ENCODE peak calls at places on chromosomes 11 and 22, in six cellular contexts. One of them, this sample, is unnamed.

GRCh38 chr11:33898957-33899356 is 7.1 kb upstream of the LMO2 start:
- DNase-seq in uterus: no peak
- DNase-seq in tibial nerve: no peak
- DNase-seq in tibial artery: no peak
- DNase-seq in RWPE1: no peak
- DNase-seq in Peyer's patch: no peak
- DNase-seq in this sample: no peak

GRCh38 chr22:38317237-38317994 is at the start of gene CSNK1E:
- DNase-seq in uterus: peak; percentile 85
- DNase-seq in tibial nerve: peak; percentile 80
- DNase-seq in Peyer's patch: peak; percentile 86
- DNase-seq in RWPE1: peak; percentile 64
- DNase-seq in tibial artery: peak; percentile 92
- DNase-seq in this sample: peak; percentile 54

GRCh38 chr11:118135796-118136165 is 16.8 kb downstream of the SCN4B start:
- DNase-seq in tibial nerve: no peak
- DNase-seq in RWPE1: no peak
- DNase-seq in Peyer's patch: no peak
- DNase-seq in tibial artery: no peak
- DNase-seq in uterus: no peak
- DNase-seq in this sample: no peak

GRCh38 chr11:63840356-63841060 is 1.6 kb downstream of the MARK2 start:
- DNase-seq in Peyer's patch: no peak
- DNase-seq in tibial nerve: no peak
- DNase-seq in RWPE1: no peak
- DNase-seq in tibial artery: no peak
- DNase-seq in uterus: no peak
- DNase-seq in this sample: no peak

GRCh38 chr11:37812281-37812880 is 1214.3 kb upstream of the RAG2 start:
- DNase-seq in Peyer's patch: peak; percentile 34
- DNase-seq in RWPE1: no peak
- DNase-seq in uterus: no peak
- DNase-seq in tibial nerve: no peak
- DNase-seq in tibial artery: no peak
- DNase-seq in this sample: no peak

GRCh38 chr11:11742486-11742885 is 99.3 kb upstream of the USP47 start:
- DNase-seq in uterus: no peak
- DNase-seq in tibial nerve: no peak
- DNase-seq in tibial artery: no peak
- DNase-seq in Peyer's patch: no peak
- DNase-seq in RWPE1: no peak
- DNase-seq in this sample: no peak

GRCh38 chr22:47059076-47059475 is 296.6 kb downstream of the TBC1D22A start:
- DNase-seq in Peyer's patch: peak; percentile 23
- DNase-seq in tibial nerve: no peak
- DNase-seq in tibial artery: no peak
- DNase-seq in RWPE1: no peak
- DNase-seq in uterus: no peak
- DNase-seq in this sample: no peak

GRCh38 chr22:20904008-20904979 is 12.9 kb upstream of the CRKL start:
- DNase-seq in tibial artery: no peak
- DNase-seq in uterus: peak; percentile 28
- DNase-seq in Peyer's patch: no peak
- DNase-seq in tibial nerve: no peak
- DNase-seq in RWPE1: peak; percentile 89
- DNase-seq in this sample: no peak

GRCh38 chr11:134361661-134362060 is 29.9 kb downstream of the GLB1L2 start:
- DNase-seq in tibial artery: peak; percentile 58
- DNase-seq in Peyer's patch: peak; percentile 37
- DNase-seq in uterus: no peak
- DNase-seq in tibial nerve: no peak
- DNase-seq in RWPE1: no peak
- DNase-seq in this sample: no peak

GRCh38 chr11:16811136-16812020 is 72.9 kb downstream of the C11orf58 start:
- DNase-seq in uterus: no peak
- DNase-seq in Peyer's patch: no peak
- DNase-seq in tibial artery: peak; percentile 31
- DNase-seq in tibial nerve: no peak
- DNase-seq in RWPE1: no peak
- DNase-seq in this sample: no peak

GRCh38 chr11:102116453-102117205 is 6.4 kb downstream of the YAP1 start:
- DNase-seq in RWPE1: no peak
- DNase-seq in tibial nerve: no peak
- DNase-seq in Peyer's patch: no peak
- DNase-seq in tibial artery: no peak
- DNase-seq in uterus: no peak
- DNase-seq in this sample: no peak

GRCh38 chr11:103070142-103070541 is 21.8 kb downstream of the DCUN1D5 start:
- DNase-seq in Peyer's patch: no peak
- DNase-seq in uterus: no peak
- DNase-seq in tibial artery: no peak
- DNase-seq in RWPE1: no peak
- DNase-seq in tibial nerve: no peak
- DNase-seq in this sample: no peak

GRCh38 chr22:39946571-39947407 is 13.4 kb upstream of the TMA7B start:
- DNase-seq in RWPE1: no peak
- DNase-seq in tibial artery: no peak
- DNase-seq in uterus: no peak
- DNase-seq in tibial nerve: no peak
- DNase-seq in Peyer's patch: no peak
- DNase-seq in this sample: no peak

GRCh38 chr11:128298271-128298670 is 289.1 kb downstream of the ETS1 start:
- DNase-seq in RWPE1: no peak
- DNase-seq in uterus: no peak
- DNase-seq in Peyer's patch: no peak
- DNase-seq in tibial nerve: no peak
- DNase-seq in tibial artery: no peak
- DNase-seq in this sample: no peak

GRCh38 chr11:47443028-47443700 is 5.8 kb downstream of the RAPSN start:
- DNase-seq in tibial artery: no peak
- DNase-seq in RWPE1: no peak
- DNase-seq in Peyer's patch: no peak
- DNase-seq in uterus: no peak
- DNase-seq in tibial nerve: no peak
- DNase-seq in this sample: no peak

GRCh38 chr22:22666307-22667091 is 22.1 kb downstream of the GGTLC2 start:
- DNase-seq in tibial artery: no peak
- DNase-seq in RWPE1: no peak
- DNase-seq in Peyer's patch: peak; percentile 66
- DNase-seq in tibial nerve: no peak
- DNase-seq in uterus: no peak
- DNase-seq in this sample: peak; percentile 34

GRCh38 chr11:72930011-72930410 is 115.8 kb downstream of the ATG16L2 start:
- DNase-seq in uterus: no peak
- DNase-seq in tibial artery: no peak
- DNase-seq in Peyer's patch: no peak
- DNase-seq in RWPE1: no peak
- DNase-seq in tibial nerve: no peak
- DNase-seq in this sample: no peak

GRCh38 chr11:9851366-9851765 is 187.5 kb downstream of the SWAP70 start:
- DNase-seq in RWPE1: no peak
- DNase-seq in Peyer's patch: no peak
- DNase-seq in tibial artery: no peak
- DNase-seq in tibial nerve: no peak
- DNase-seq in uterus: no peak
- DNase-seq in this sample: no peak

GRCh38 chr22:44526431-44527115 is 28.5 kb upstream of the RTL6 start:
- DNase-seq in tibial artery: peak; percentile 20
- DNase-seq in RWPE1: no peak
- DNase-seq in uterus: no peak
- DNase-seq in Peyer's patch: no peak
- DNase-seq in tibial nerve: no peak
- DNase-seq in this sample: no peak

GRCh38 chr11:68841718-68842426 is at the start of gene CPT1A:
- DNase-seq in tibial artery: peak; percentile 88
- DNase-seq in Peyer's patch: peak; percentile 91
- DNase-seq in uterus: peak; percentile 80
- DNase-seq in RWPE1: peak; percentile 87
- DNase-seq in tibial nerve: peak; percentile 61
- DNase-seq in this sample: peak; percentile 40
- TF ChIP-seq CTCF in tibial artery: no peak
- TF ChIP-seq CTCF in Peyer's patch: no peak
- TF ChIP-seq CTCF in uterus: no peak
- TF ChIP-seq CTCF in RWPE1: no peak
- TF ChIP-seq CTCF in tibial nerve: peak; percentile 7
- TF ChIP-seq CTCF in this sample: no peak

GRCh38 chr11:80533463-80533862 is 1092.6 kb upstream of the TENM4 start:
- DNase-seq in tibial artery: no peak
- DNase-seq in Peyer's patch: no peak
- DNase-seq in tibial nerve: no peak
- DNase-seq in uterus: no peak
- DNase-seq in RWPE1: no peak
- DNase-seq in this sample: no peak

GRCh38 chr11:80542704-80543103 is 1101.9 kb upstream of the TENM4 start:
- DNase-seq in tibial artery: no peak
- DNase-seq in uterus: no peak
- DNase-seq in Peyer's patch: no peak
- DNase-seq in RWPE1: no peak
- DNase-seq in tibial nerve: no peak
- DNase-seq in this sample: no peak

GRCh38 chr11:80532633-80533232 is 1091.9 kb upstream of the TENM4 start:
- DNase-seq in Peyer's patch: no peak
- DNase-seq in tibial nerve: no peak
- DNase-seq in RWPE1: no peak
- DNase-seq in tibial artery: no peak
- DNase-seq in uterus: no peak
- DNase-seq in this sample: no peak

GRCh38 chr11:80538040-80538439 is 1097.2 kb upstream of the TENM4 start:
- DNase-seq in Peyer's patch: no peak
- DNase-seq in RWPE1: no peak
- DNase-seq in uterus: no peak
- DNase-seq in tibial nerve: no peak
- DNase-seq in tibial artery: no peak
- DNase-seq in this sample: no peak
- TF ChIP-seq CTCF in Peyer's patch: no peak
- TF ChIP-seq CTCF in RWPE1: no peak
- TF ChIP-seq CTCF in uterus: no peak
- TF ChIP-seq CTCF in tibial nerve: no peak
- TF ChIP-seq CTCF in tibial artery: no peak
- TF ChIP-seq CTCF in this sample: no peak

GRCh38 chr22:42932197-42932519 is 75.1 kb upstream of the ARFGAP3 start:
- DNase-seq in tibial artery: no peak
- DNase-seq in RWPE1: no peak
- DNase-seq in tibial nerve: no peak
- DNase-seq in Peyer's patch: no peak
- DNase-seq in uterus: no peak
- DNase-seq in this sample: no peak

GRCh38 chr22:42931421-42932196 is 74.5 kb upstream of the ARFGAP3 start:
- DNase-seq in tibial artery: no peak
- DNase-seq in Peyer's patch: no peak
- DNase-seq in uterus: no peak
- DNase-seq in RWPE1: no peak
- DNase-seq in tibial nerve: no peak
- DNase-seq in this sample: no peak

GRCh38 chr22:42929838-42930155 is 72.7 kb upstream of the ARFGAP3 start:
- DNase-seq in tibial artery: no peak
- DNase-seq in Peyer's patch: no peak
- DNase-seq in uterus: no peak
- DNase-seq in RWPE1: no peak
- DNase-seq in tibial nerve: no peak
- DNase-seq in this sample: no peak

GRCh38 chr22:42928969-42929837 is 72.1 kb upstream of the ARFGAP3 start:
- DNase-seq in tibial artery: peak; percentile 89
- DNase-seq in Peyer's patch: no peak
- DNase-seq in RWPE1: no peak
- DNase-seq in uterus: peak; percentile 47
- DNase-seq in tibial nerve: peak; percentile 48
- DNase-seq in this sample: no peak

GRCh38 chr22:42930810-42931420 is 73.8 kb upstream of the ARFGAP3 start:
- DNase-seq in uterus: no peak
- DNase-seq in tibial nerve: no peak
- DNase-seq in Peyer's patch: no peak
- DNase-seq in tibial artery: no peak
- DNase-seq in RWPE1: peak; percentile 26
- DNase-seq in this sample: no peak
- TF ChIP-seq CTCF in uterus: no peak
- TF ChIP-seq CTCF in tibial nerve: no peak
- TF ChIP-seq CTCF in Peyer's patch: peak; percentile 43
- TF ChIP-seq CTCF in tibial artery: no peak
- TF ChIP-seq CTCF in RWPE1: no peak
- TF ChIP-seq CTCF in this sample: no peak

DNA sequence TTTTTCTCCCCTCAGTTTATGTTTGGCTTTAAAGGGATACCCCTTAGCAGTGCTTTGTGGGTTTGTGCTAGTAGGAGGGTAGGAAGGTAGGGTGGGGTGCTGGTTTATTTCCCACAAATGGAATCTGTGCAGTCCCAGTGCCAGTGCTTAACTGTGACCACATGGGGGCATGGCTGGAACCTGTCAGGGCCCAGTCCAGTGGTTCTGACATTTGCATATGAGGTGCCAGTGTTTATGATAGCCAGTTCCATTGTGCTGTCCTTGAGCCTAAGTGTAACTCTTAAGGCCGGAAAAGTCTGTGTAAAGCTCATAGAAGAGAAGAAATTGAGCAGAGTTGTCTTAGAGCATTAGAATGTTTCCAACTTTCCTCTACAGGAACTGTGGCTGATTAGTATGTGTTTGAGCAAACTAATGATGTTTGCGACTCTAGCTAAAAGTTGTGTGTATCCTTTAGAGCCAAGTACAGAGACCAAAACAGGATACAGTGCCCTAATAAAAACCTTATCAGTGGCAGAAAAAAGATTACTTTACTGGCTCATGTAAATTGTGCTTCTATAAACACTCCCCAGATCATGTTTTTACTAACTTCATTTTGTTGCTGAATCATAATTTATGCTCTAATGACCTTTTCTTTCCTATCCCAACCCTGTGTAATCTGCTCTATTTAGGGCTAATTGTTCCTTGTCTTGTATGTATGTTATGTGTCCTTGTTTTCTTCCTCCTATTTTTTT is 38.1 kb downstream of the DIXDC1 start:
- DNase-seq in uterus: no peak
- DNase-seq in RWPE1: no peak
- DNase-seq in Peyer's patch: no peak
- DNase-seq in tibial artery: no peak
- DNase-seq in tibial nerve: no peak
- DNase-seq in this sample: no peak
- TF ChIP-seq CTCF in uterus: no peak
- TF ChIP-seq CTCF in RWPE1: no peak
- TF ChIP-seq CTCF in Peyer's patch: peak; percentile 43
- TF ChIP-seq CTCF in tibial artery: no peak
- TF ChIP-seq CTCF in tibial nerve: peak; percentile 31
- TF ChIP-seq CTCF in this sample: no peak

DNA sequence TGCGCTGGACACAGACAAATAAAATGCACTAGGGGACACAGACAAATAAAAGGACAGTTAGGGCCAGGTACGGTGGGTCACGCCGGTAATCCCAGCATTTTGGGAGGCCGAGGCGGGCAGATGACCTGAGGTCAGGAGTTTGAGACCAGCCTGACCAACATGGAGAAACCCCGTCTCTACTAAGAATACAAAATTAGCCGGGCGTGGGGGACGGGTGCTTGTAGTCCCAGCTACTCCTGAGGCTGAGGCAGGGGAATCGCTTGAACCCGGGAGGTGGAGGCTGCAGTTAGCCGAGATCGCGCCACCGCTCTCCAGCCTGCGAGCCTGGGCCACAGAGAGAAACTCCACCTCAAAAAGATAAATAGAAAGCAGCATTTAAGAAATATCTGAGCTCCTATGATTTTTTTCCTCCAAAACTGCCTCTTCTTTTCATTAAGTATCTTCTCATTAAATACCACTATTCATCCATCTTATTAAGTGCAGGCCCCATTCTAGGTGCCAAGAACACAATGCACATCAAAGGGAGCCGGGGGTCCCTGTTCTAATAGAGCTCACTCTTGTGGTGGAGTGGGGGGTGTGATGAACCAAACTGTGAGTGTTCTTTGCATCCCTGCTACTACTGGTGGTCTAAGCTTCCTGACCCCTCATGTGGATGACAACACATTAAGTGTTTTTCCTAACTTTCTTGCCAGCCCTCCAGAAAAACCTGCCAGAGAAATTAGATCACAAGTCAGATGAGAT is 766 bp upstream of the ZNHIT2 start:
- DNase-seq in RWPE1: no peak
- DNase-seq in uterus: no peak
- DNase-seq in tibial artery: peak; percentile 13
- DNase-seq in tibial nerve: no peak
- DNase-seq in Peyer's patch: no peak
- DNase-seq in this sample: no peak
- TF ChIP-seq CTCF in RWPE1: peak; percentile 54
- TF ChIP-seq CTCF in uterus: peak; percentile 7
- TF ChIP-seq CTCF in tibial artery: no peak
- TF ChIP-seq CTCF in tibial nerve: no peak
- TF ChIP-seq CTCF in Peyer's patch: no peak
- TF ChIP-seq CTCF in this sample: peak; percentile 9

This sample was measured in progenitor cell of endocrine pancreas.